ENCODE peak calls at places on chromosomes 12 and 14, in eight cellular contexts. K, B, G, N, J, E, F and Y are unnamed samples.

GRCh38 chr14:22822619-22823551 is 6.8 kb upstream of the MRPL52 start:
- DNase-seq in E (peak), F (peak), K (peak), N (peak), G (no peak), B (peak), J (peak), Y (peak)

GRCh38 chr12:58914457-58914856 is 5.8 kb downstream of the LRIG3 start:
- DNase-seq in B (no peak), K (no peak), G (no peak), N (no peak), F (no peak), E (no peak), J (no peak), Y (no peak)

GRCh38 chr12:21301-22189 is 45.0 kb upstream of the IQSEC3 start:
- DNase-seq in J (no peak), B (no peak), E (no peak), G (no peak), N (no peak), K (no peak), F (no peak), Y (no peak)

GRCh38 chr12:43255642-43256041 is 296.4 kb downstream of the ADAMTS20 start:
- DNase-seq in J (no peak), E (no peak), F (no peak), K (no peak), N (no peak), G (no peak), B (no peak), Y (no peak)

GRCh38 chr14:96592591-96593388 is 90.6 kb downstream of the PAPOLA start:
- DNase-seq in G (no peak), N (peak), F (peak), B (peak), K (peak), E (peak), J (peak), Y (peak)

GRCh38 chr12:116773276-116773731 is 35.2 kb downstream of the RNFT2 start:
- DNase-seq in J (no peak), F (no peak), K (peak), E (no peak), N (no peak), B (no peak), G (no peak), Y (peak)

GRCh38 chr12:5770727-5771126 is 174.3 kb downstream of the ANO2 start:
- DNase-seq in K (no peak), E (no peak), J (no peak), B (no peak), F (no peak), N (no peak), G (no peak), Y (no peak)

GRCh38 chr14:100422556-100423420 is 99.6 kb downstream of the SLC25A47 start:
- DNase-seq in N (no peak), J (no peak), B (no peak), E (no peak), K (peak), F (no peak), G (no peak), Y (no peak)

GRCh38 chr12:101671157-101671791 is 26.2 kb upstream of the CHPT1 start:
- DNase-seq in K (no peak), E (peak), G (no peak), B (no peak), N (no peak), J (no peak), F (peak), Y (no peak)

GRCh38 chr14:32252030-32252670 is 49.1 kb upstream of the RNU6-8 start:
- DNase-seq in E (peak), N (peak), K (peak), B (no peak), J (peak), G (no peak), F (no peak), Y (peak)

GRCh38 chr12:95557625-95558024 is 6.3 kb upstream of the USP44 start:
- DNase-seq in E (peak), G (no peak), J (no peak), K (no peak), B (no peak), N (no peak), F (no peak), Y (no peak)

GRCh38 chr12:46401703-46402102 is 29.1 kb upstream of the SLC38A2 start:
- DNase-seq in J (no peak), F (peak), G (no peak), K (peak), E (peak), B (no peak), N (no peak), Y (peak)

GRCh38 chr12:104215638-104216297 is at the start of gene TXNRD1:
- DNase-seq in E (peak), F (peak), N (peak), G (peak), B (peak), K (peak), J (peak), Y (peak)

GRCh38 chr14:30610719-30611388 is 11.3 kb upstream of the SCFD1 start:
- DNase-seq in N (no peak), K (peak), F (no peak), J (no peak), G (no peak), E (peak), B (no peak), Y (peak)

GRCh38 chr12:64169999-64170398 is 52.1 kb downstream of the KICS2 start:
- DNase-seq in E (no peak), J (no peak), K (no peak), G (no peak), B (no peak), N (no peak), F (no peak), Y (no peak)

GRCh38 chr14:58637040-58637390 is 747 bp upstream of the DACT1 start:
- DNase-seq in E (peak), N (no peak), F (peak), K (peak), G (no peak), J (no peak), B (no peak), Y (no peak)

GRCh38 chr12:3214508-3215365 is 137.6 kb downstream of the TSPAN9 start:
- DNase-seq in B (no peak), N (no peak), F (no peak), K (no peak), G (no peak), J (no peak), E (no peak), Y (peak)

GRCh38 chr14:100576091-100577085 is 10.8 kb downstream of the BEGAIN start:
- DNase-seq in N (no peak), E (no peak), J (no peak), K (no peak), B (peak), F (peak), G (no peak), Y (no peak)

DNA sequence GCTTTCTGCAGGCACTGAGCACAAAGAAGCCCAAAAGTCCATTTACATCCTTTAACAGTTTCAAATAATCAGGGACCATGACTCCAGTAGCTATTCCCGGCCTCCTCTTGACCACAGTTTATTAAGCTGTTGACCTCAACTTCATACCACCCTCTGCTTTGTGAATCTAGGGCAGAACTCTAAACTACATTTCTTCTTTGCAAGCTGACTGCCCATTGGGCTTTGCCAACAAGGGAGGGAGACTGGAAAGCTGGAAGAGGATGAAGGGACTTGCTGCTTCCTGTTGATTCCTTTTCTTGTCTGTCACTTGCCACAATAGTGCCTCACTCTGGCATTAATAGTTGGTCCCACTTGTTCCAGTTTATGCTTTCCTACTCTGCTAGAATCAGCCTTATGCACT is 2.7 kb downstream of the CGRRF1 start:
- DNase-seq in J (no peak), K (no peak), G (no peak), B (no peak), E (no peak), F (no peak), N (no peak), Y (no peak)
- TF ChIP-seq CTCF in J (no peak), K (no peak), G (no peak), B (no peak), E (no peak), F (no peak), N (no peak), Y (no peak)

GRCh38 chr12:112684742-112685141 is 106.8 kb upstream of the RPH3A start:
- DNase-seq in J (no peak), B (no peak), G (no peak), N (no peak), E (no peak), F (no peak), K (no peak), Y (peak)
- TF ChIP-seq CTCF in J (no peak), B (no peak), G (no peak), N (no peak), E (no peak), F (no peak), K (no peak), Y (peak)

DNA sequence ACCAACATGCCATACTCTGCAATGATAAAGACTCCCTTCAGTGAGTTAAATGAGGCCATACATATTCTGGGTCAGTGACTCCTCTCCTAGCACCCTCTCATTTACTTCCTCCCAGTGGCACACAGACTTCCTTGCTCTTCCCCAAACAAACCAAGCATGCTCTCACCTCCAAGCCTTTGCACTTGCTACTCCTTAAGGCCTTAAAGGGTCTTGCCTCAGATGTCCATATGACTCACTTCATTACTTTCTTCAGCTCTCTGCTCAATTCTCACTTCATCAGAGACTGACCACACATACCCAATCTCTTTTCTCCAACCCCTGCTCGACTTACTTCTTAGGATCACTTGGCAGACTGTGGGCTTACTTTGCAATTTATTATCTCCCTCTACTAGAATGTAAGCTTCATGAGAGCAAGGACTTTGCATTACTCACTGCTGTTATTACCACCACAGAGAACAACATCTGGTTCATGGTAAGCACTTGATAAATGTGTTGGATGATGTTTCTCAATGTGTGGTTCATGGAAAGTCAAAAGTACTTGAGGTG is 22.8 kb downstream of the DDX24 start:
- DNase-seq in B (no peak), E (no peak), G (no peak), F (no peak), J (no peak), K (peak), N (no peak), Y (no peak)
- TF ChIP-seq CTCF in B (no peak), E (no peak), G (no peak), F (no peak), J (no peak), K (no peak), N (no peak), Y (no peak)

GRCh38 chr12:125033296-125033695 is 31.9 kb upstream of the AACS start:
- DNase-seq in J (no peak), B (no peak), F (no peak), N (no peak), G (no peak), E (no peak), K (no peak), Y (no peak)

DNA sequence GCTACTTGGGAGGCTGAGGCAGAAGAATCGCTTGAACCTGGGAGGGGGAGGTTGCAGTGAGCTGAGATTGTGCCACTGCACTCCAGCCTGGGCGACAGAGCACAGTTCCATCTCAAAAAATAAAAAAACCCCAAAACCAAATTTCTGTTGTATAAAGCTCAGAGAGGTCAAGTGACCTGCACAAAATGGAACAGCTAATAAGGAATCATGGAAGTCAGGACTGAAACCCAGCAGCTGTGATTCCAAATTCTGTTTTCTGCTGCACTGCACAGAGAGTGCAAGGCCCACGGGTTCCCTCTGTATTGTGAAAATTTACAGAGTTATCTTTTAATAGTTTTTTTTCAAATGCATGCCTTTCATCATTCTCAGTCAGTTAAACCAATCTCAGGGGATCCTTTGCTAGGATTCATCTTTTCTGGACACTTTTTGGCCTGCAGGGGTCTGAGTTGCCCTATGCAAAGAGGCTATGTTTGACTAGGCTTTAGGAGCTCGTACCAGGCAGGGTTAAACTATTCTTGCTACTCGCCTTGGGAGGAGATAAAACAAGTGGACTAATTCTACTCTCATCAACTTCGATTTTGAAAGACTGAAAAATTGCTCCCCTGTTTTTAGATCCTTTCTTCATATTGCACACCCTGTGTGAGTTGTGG is 26.1 kb upstream of the AACS start:
- DNase-seq in B (no peak), E (no peak), K (no peak), N (no peak), G (no peak), F (no peak), J (no peak), Y (no peak)
- TF ChIP-seq CTCF in B (no peak), E (no peak), K (peak), N (no peak), G (no peak), F (no peak), J (no peak), Y (peak)

DNA sequence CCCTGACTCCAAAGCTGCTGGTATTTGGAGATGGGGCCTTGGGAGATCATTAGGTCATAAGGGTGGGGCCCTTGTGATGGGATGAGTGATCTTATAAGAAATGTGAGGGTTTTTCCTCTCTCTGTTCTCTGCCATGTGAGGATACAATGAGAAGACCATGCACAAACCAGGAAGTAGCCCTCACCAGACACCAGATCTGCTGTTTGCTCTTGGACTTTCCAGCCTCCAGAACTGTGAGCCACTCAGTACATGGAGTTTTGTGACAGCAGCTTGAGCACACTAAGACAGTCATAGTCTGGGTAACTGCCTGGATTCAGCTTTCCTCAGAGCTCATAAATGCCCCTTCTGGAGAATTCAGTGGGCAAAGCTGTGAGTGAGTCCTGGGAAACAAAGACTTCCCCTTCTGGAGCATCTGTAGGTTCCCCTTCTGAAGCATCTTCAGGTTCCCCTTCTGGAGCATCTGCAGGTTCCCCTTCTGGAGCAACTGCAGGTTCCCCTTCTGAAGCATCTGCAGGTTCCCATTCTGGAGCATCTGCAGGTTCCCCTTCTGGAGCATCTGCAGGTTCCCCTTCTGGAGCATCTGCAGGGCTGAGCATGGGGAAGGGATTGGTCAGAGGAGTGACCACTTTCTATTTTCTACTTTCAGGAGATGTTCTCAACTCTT is 11.1 kb upstream of the PPP4R3A start:
- DNase-seq in N (no peak), G (no peak), E (no peak), B (no peak), F (no peak), K (no peak), J (no peak), Y (no peak)
- TF ChIP-seq CTCF in N (no peak), G (no peak), E (no peak), B (no peak), F (no peak), K (no peak), J (no peak), Y (no peak)

GRCh38 chr12:49138999-49139398 is 7.8 kb upstream of the TUBA1B start:
- DNase-seq in N (no peak), K (no peak), G (no peak), F (no peak), E (no peak), B (no peak), J (no peak), Y (no peak)
- TF ChIP-seq CTCF in N (no peak), K (no peak), G (no peak), F (no peak), E (no peak), B (no peak), J (no peak), Y (no peak)

GRCh38 chr12:51820721-51821422 is 27.6 kb downstream of the FIGNL2 start:
- DNase-seq in E (peak), J (peak), K (peak), G (no peak), F (peak), N (peak), B (peak), Y (peak)
- TF ChIP-seq CTCF in E (no peak), J (no peak), K (no peak), G (no peak), F (peak), N (peak), B (no peak), Y (no peak)

GRCh38 chr12:40820794-40821484 is 128.7 kb downstream of the CNTN1 start:
- DNase-seq in G (no peak), B (no peak), K (no peak), N (no peak), J (no peak), E (no peak), F (no peak), Y (no peak)
- TF ChIP-seq CTCF in G (no peak), B (no peak), K (no peak), N (no peak), J (no peak), E (no peak), F (no peak), Y (no peak)

GRCh38 chr14:104741803-104742251 is 11.1 kb upstream of the SIVA1 start:
- DNase-seq in G (no peak), E (no peak), F (no peak), K (no peak), N (no peak), B (peak), J (no peak), Y (no peak)

GRCh38 chr14:104739026-104739425 is 13.9 kb upstream of the SIVA1 start:
- DNase-seq in J (no peak), K (no peak), B (no peak), N (no peak), G (no peak), E (no peak), F (no peak), Y (no peak)

GRCh38 chr14:104738375-104739019 is 14.4 kb upstream of the SIVA1 start:
- DNase-seq in J (no peak), E (no peak), F (no peak), N (no peak), G (no peak), K (no peak), B (no peak), Y (no peak)

GRCh38 chr14:104741108-104741802 is 11.7 kb upstream of the SIVA1 start:
- DNase-seq in J (no peak), G (no peak), F (no peak), E (no peak), N (no peak), B (peak), K (no peak), Y (no peak)

DNA sequence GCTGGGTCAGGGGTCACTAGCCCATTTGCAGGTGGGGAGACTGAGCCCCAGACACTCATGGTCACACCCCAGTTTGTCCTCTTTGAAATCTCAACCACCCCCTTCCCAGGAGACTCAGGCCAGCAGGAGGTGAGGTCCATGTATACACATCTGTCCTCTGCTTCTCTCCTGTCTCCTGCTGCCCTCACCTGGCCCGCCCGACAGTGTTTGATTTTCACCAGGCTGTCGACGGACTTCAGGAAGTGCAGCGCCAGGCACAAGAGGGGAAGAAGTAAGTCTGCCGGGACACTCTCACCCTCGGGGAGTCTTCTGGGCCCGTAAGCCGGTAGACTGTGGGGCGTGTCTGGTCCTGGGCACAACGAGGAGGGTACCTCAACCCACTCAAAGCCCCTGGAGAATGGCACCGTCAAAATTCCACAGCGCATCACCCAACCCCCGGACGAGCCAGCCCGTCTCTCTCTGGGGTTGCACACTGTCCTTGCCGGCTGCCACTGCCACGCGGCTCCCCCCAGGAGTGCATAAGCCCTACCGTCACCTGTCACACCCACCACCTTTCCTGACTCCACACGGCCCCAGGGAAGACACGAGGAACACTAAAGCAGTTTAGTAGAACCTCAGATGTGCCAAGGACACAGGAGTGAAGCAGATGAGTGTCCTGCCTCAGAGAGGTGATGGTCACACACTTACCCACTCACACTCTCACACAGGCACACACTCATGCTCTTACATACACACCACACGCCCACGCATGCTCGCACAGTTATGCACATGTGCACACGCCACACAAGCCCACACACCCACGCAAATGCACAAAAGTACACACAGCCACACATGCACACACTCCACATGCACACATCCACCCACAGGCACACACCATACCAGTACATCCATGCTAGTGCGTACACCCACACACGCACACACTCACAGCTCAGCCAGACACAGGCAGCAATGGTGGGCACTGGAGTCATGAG is 13.1 kb upstream of the SIVA1 start:
- DNase-seq in F (no peak), B (no peak), G (no peak), J (no peak), N (no peak), K (no peak), E (no peak), Y (no peak)
- TF ChIP-seq CTCF in F (no peak), B (no peak), G (no peak), J (no peak), N (no peak), K (no peak), E (no peak), Y (peak)

DNA sequence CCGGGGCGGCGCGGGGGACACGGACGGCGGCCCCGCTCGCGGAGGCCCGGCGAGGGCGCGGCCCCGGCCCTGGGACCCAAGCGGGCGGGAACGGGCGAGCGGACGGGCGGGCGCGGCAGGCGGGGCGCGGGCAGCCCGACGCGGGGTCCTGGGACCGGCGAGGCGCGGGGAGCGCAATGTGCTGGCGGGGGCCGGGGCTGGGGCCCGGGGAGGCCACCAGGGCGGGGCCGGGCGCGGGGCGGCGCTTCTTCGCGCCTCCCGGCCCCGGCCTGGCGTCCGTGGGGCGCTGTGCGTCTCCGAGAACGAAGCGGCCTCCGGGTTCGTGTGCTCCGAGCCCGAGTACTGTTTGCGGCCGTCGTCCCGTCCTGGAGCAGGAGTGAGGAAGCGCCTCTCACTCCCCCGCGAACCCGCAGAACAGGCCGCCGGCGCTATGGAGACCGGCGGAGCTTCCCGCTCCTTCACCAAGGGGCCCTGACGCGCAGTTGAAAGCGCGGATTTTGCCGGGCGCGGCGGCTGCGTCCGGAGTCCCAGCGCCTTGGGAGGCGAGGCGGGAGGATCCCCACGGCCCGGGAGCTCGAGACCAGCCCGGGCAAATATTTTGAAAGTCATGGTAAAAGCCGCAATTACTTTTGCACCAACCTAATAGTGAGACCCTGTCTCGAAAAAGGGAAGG is 415 bp upstream of the ANKLE2 start:
- DNase-seq in K (peak), N (peak), E (peak), J (peak), G (no peak), B (peak), F (peak), Y (peak)
- TF ChIP-seq CTCF in K (no peak), N (peak), E (peak), J (no peak), G (peak), B (peak), F (peak), Y (no peak)